ENCODE peak calls at places on chromosomes 6 and 20, in nine cellular contexts. H is ovary, J is choroid plexus epithelial cell, V is heart left ventricle, W is dorsolateral prefrontal cortex, F is AG04449, P is fibroblast of the aortic adventitia, R is tibial artery, D is coronary artery. K is an unnamed sample.

GRCh38 chr6:55958790-55959189 is 83.4 kb upstream of the BMP5 start:
- DNase-seq in H (no peak), J (no peak), V (no peak), W (no peak), F (no peak), P (no peak), R (no peak), D (no peak), K (no peak)

GRCh38 chr6:112308476-112308875 is 38.7 kb upstream of the RFPL4B start:
- DNase-seq in H (no peak), J (no peak), V (no peak), W (no peak), F (no peak), P (peak; percentile 41), R (no peak), D (no peak), K (no peak)

GRCh38 chr6:11307226-11307625 is 74.8 kb upstream of the NEDD9 start:
- DNase-seq in H (no peak), J (no peak), V (no peak), W (no peak), F (no peak), P (no peak), R (no peak), D (no peak), K (no peak)

GRCh38 chr20:5205348-5206210 is 78.8 kb downstream of the CDS2 start:
- DNase-seq in H (peak; percentile 42), J (peak; percentile 92), V (peak; percentile 55), W (peak; percentile 87), F (no peak), P (peak; percentile 78), R (no peak), D (no peak), K (no peak)

GRCh38 chr6:168223150-168223549 is 96.4 kb downstream of the DACT2 start:
- DNase-seq in H (no peak), J (no peak), V (no peak), W (no peak), F (no peak), P (no peak), R (no peak), D (no peak), K (no peak)

GRCh38 chr20:63282946-63283345 is 10.0 kb upstream of the COL20A1 start:
- DNase-seq in H (no peak), J (no peak), V (no peak), W (no peak), F (no peak), P (no peak), R (no peak), D (no peak), K (no peak)

GRCh38 chr6:27296106-27296783 is 15.8 kb downstream of the POM121L2 start:
- DNase-seq in H (no peak), J (peak; percentile 36), V (no peak), W (no peak), F (no peak), P (peak; percentile 35), R (no peak), D (no peak), K (peak; percentile 24)

GRCh38 chr6:79227445-79227844 is 7.0 kb downstream of the HMGN3 start:
- DNase-seq in H (no peak), J (no peak), V (no peak), W (no peak), F (no peak), P (no peak), R (no peak), D (no peak), K (no peak)

GRCh38 chr6:105874835-105875626 is 211.1 kb upstream of the PRDM1 start:
- DNase-seq in H (no peak), J (no peak), V (no peak), W (no peak), F (no peak), P (no peak), R (no peak), D (no peak), K (no peak)

GRCh38 chr6:158554611-158555361 is 5.1 kb upstream of the TMEM181 start:
- DNase-seq in H (no peak), J (no peak), V (no peak), W (no peak), F (no peak), P (no peak), R (no peak), D (no peak), K (no peak)

GRCh38 chr6:139135578-139136545 is 982 bp downstream of the HECA start:
- DNase-seq in H (peak; percentile 57), J (peak; percentile 32), V (peak; percentile 80), W (no peak), F (no peak), P (peak; percentile 49), R (peak; percentile 79), D (no peak), K (no peak)

GRCh38 chr6:33592595-33593413 is 12.7 kb upstream of the BAK1 start:
- DNase-seq in H (peak; percentile 36), J (no peak), V (no peak), W (no peak), F (no peak), P (no peak), R (peak; percentile 64), D (no peak), K (no peak)

GRCh38 chr20:36988494-36988966 is 37.0 kb upstream of the SAMHD1 start:
- DNase-seq in H (no peak), J (peak; percentile 23), V (no peak), W (no peak), F (no peak), P (peak; percentile 57), R (no peak), D (no peak), K (no peak)

DNA sequence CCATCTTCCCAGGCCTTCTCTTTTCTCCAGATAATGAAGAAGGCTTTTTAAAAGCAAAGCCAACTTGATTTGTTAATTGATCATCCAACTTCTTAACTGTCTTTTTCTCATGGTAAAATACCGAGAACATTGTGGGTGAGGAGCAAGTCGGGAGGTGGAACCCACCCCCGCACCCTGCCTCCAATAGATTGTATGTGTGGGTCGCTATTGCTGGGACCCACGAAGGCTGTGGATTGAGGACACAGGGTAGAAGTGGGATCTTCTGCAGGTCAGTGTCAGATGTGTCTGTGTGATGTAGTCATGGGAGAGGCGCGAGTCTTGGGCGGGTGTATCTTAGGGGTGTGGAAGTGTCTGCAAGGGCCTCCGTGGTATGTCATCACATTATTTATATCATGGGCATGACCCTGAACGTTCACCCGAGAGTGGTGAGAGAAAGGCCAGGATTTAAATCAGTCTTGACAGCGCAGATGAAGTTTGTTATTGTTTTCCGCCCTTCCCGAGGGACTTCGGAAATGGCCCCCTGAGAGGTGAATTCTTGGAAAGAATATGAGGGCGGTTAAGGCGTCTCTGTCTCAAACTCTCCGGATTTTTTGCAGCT is 505 bp upstream of the PAQR8 start:
- DNase-seq in H (peak; percentile 34), J (peak; percentile 30), V (peak; percentile 27), W (no peak), F (no peak), P (peak; percentile 53), R (peak; percentile 65), D (no peak), K (no peak)
- TF ChIP-seq CTCF in H (no peak), J (no peak), V (no peak), W (no peak), F (no peak), P (no peak), R (no peak), D (no peak), K (no peak)

DNA sequence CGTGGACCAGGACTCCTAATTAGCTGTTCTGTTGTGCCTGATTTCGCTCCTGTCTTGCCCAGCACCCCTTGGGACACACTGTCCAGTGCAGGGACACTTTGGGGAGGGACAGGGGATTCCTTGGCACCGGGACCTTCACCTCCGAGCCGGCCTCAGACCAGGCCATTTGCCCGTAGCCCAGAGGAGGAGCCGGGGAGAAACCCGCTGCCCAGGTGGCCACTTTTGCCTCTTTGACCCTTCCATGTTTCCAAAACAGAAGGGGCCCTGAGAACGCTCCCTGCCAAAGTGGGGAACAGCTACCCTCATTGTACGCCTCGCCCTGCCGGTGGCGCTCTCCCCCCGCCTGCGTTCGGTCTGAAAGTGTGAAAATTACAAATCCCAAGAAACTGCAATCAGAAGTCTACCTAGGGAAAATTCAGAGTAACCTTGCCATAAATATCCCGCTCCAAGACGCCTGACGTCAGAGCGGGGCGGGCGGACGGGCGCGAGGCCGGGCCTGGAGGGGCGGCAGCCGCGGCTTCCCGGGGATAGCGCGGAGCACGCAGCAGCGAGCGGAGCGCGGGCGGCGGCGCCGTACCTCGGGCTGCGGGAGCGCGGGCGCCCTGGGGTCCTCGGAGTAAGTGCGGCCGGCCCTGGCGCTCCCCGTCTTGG is at the start of gene DAAM2:
- DNase-seq in H (peak; percentile 72), J (peak; percentile 43), V (peak; percentile 71), W (no peak), F (no peak), P (peak; percentile 19), R (peak; percentile 89), D (no peak), K (no peak)
- H3K4me3 ChIP-seq in H (peak within 1 kb of the TSS; percentile 64), J (peak within 1 kb of the TSS; percentile 61), V (peak within 1 kb of the TSS; percentile 66), W (peak within 1 kb of the TSS; percentile 70), F (peak within 1 kb of the TSS; percentile 69), P (peak within 1 kb of the TSS; percentile 55), R (peak within 1 kb of the TSS; percentile 63), D (peak within 1 kb of the TSS; percentile 72), K (peak within 1 kb of the TSS; percentile 88)

DNA sequence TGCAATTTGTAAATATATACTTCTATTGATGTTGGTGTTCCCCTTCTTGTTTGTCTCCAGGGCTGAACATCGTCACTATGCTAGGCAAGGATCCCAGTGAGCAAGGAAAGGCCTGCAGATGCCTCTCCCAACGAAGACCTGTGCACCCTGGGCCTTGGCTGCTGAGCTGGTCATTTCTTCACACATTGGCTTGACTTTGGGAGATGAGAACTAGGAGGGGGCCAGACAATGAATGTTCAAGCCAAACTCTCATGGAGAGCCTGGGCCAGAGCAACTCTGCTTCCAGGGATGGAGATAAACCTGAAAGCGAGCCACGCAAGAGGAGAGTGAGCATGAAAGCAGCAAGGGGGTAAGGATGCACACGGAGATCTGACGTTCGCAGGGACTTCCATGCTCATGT is 104.0 kb downstream of the CLIC5 start:
- DNase-seq in H (no peak), J (no peak), V (no peak), W (no peak), F (no peak), P (no peak), R (no peak), D (no peak), K (no peak)
- TF ChIP-seq CTCF in H (no peak), J (no peak), V (no peak), W (no peak), F (no peak), P (no peak), R (no peak), D (no peak), K (no peak)

GRCh38 chr20:57566399-57566798 is 5.5 kb downstream of the PCK1 start:
- DNase-seq in H (no peak), J (no peak), V (no peak), W (no peak), F (no peak), P (no peak), R (no peak), D (no peak), K (no peak)

GRCh38 chr20:57563522-57563921 is 2.6 kb downstream of the PCK1 start:
- DNase-seq in H (no peak), J (no peak), V (no peak), W (no peak), F (no peak), P (no peak), R (no peak), D (no peak), K (no peak)

GRCh38 chr20:57562541-57563465 is 1.9 kb downstream of the PCK1 start:
- DNase-seq in H (no peak), J (no peak), V (no peak), W (no peak), F (no peak), P (no peak), R (no peak), D (no peak), K (no peak)

GRCh38 chr20:57564951-57565642 is 4.2 kb downstream of the PCK1 start:
- DNase-seq in H (no peak), J (no peak), V (no peak), W (no peak), F (no peak), P (no peak), R (no peak), D (no peak), K (no peak)

GRCh38 chr20:57564180-57564802 is 3.4 kb downstream of the PCK1 start:
- DNase-seq in H (no peak), J (no peak), V (no peak), W (no peak), F (no peak), P (no peak), R (no peak), D (no peak), K (no peak)
- H3K4me3 ChIP-seq in H (no peak overlapping the region), J (no peak overlapping the region), V (no peak overlapping the region), W (no peak overlapping the region), F (no peak overlapping the region), P (no peak overlapping the region), R (no peak overlapping the region), D (no peak overlapping the region), K (no peak overlapping the region)